ENCODE peak calls at places on chromosomes 12 and 14, in six cellular contexts. One of them, this sample, is unnamed.

GRCh38 chr14:85336817-85337216 is 193.1 kb upstream of the FLRT2 start:
- DNase-seq in K562: no peak
- DNase-seq in sigmoid colon: no peak
- DNase-seq in GM23248: peak
- DNase-seq in HepG2: no peak
- DNase-seq in upper lobe of left lung: no peak
- DNase-seq in this sample: no peak

GRCh38 chr12:5807538-5808219 is 137.4 kb downstream of the ANO2 start:
- DNase-seq in K562: no peak
- DNase-seq in sigmoid colon: no peak
- DNase-seq in HepG2: no peak
- DNase-seq in GM23248: no peak
- DNase-seq in upper lobe of left lung: no peak
- DNase-seq in this sample: no peak

GRCh38 chr14:101110729-101111619 is 207.5 kb upstream of the RTL1 start:
- DNase-seq in upper lobe of left lung: peak
- DNase-seq in GM23248: no peak
- DNase-seq in K562: no peak
- DNase-seq in HepG2: no peak
- DNase-seq in sigmoid colon: peak
- DNase-seq in this sample: no peak

GRCh38 chr12:126342866-126343265 is 1277.6 kb downstream of the AACS start:
- DNase-seq in upper lobe of left lung: no peak
- DNase-seq in sigmoid colon: no peak
- DNase-seq in HepG2: no peak
- DNase-seq in GM23248: no peak
- DNase-seq in K562: no peak
- DNase-seq in this sample: no peak

GRCh38 chr12:98660521-98660920 is 15.4 kb downstream of the APAF1 start:
- DNase-seq in K562: no peak
- DNase-seq in sigmoid colon: no peak
- DNase-seq in upper lobe of left lung: no peak
- DNase-seq in HepG2: no peak
- DNase-seq in GM23248: no peak
- DNase-seq in this sample: no peak

GRCh38 chr12:94870511-94870910 is 133.0 kb downstream of the NDUFA12 start:
- DNase-seq in K562: no peak
- DNase-seq in GM23248: no peak
- DNase-seq in sigmoid colon: no peak
- DNase-seq in HepG2: no peak
- DNase-seq in upper lobe of left lung: no peak
- DNase-seq in this sample: no peak

GRCh38 chr12:64669270-64669842 is 59.1 kb downstream of the RASSF3 start:
- DNase-seq in GM23248: no peak
- DNase-seq in upper lobe of left lung: peak
- DNase-seq in sigmoid colon: peak
- DNase-seq in HepG2: peak
- DNase-seq in K562: no peak
- DNase-seq in this sample: no peak

GRCh38 chr12:132558861-132559623 is 51.3 kb downstream of the LRCOL1 start:
- DNase-seq in K562: no peak
- DNase-seq in sigmoid colon: no peak
- DNase-seq in HepG2: no peak
- DNase-seq in GM23248: no peak
- DNase-seq in upper lobe of left lung: peak
- DNase-seq in this sample: no peak

GRCh38 chr14:96792003-96792402 is 5.2 kb upstream of the VRK1 start:
- DNase-seq in sigmoid colon: no peak
- DNase-seq in K562: no peak
- DNase-seq in upper lobe of left lung: no peak
- DNase-seq in GM23248: no peak
- DNase-seq in HepG2: no peak
- DNase-seq in this sample: no peak

GRCh38 chr14:99129211-99129696 is 142.7 kb downstream of the BCL11B start:
- DNase-seq in sigmoid colon: peak
- DNase-seq in upper lobe of left lung: no peak
- DNase-seq in K562: no peak
- DNase-seq in GM23248: no peak
- DNase-seq in HepG2: no peak
- DNase-seq in this sample: no peak

GRCh38 chr14:54672181-54672580 is 105.3 kb downstream of the SAMD4A start:
- DNase-seq in GM23248: no peak
- DNase-seq in upper lobe of left lung: no peak
- DNase-seq in HepG2: no peak
- DNase-seq in K562: no peak
- DNase-seq in sigmoid colon: no peak
- DNase-seq in this sample: peak

GRCh38 chr12:95443458-95443857 is 30.5 kb upstream of the METAP2 start:
- DNase-seq in GM23248: no peak
- DNase-seq in upper lobe of left lung: no peak
- DNase-seq in K562: no peak
- DNase-seq in sigmoid colon: no peak
- DNase-seq in HepG2: no peak
- DNase-seq in this sample: no peak

GRCh38 chr12:34399631-34400422 is 377.5 kb downstream of the ALG10 start:
- DNase-seq in GM23248: no peak
- DNase-seq in HepG2: no peak
- DNase-seq in upper lobe of left lung: peak
- DNase-seq in sigmoid colon: peak
- DNase-seq in K562: peak
- DNase-seq in this sample: no peak

GRCh38 chr12:41407240-41407799 is 219.2 kb downstream of the PDZRN4 start:
- DNase-seq in sigmoid colon: no peak
- DNase-seq in upper lobe of left lung: no peak
- DNase-seq in GM23248: no peak
- DNase-seq in K562: no peak
- DNase-seq in HepG2: no peak
- DNase-seq in this sample: no peak

GRCh38 chr14:89787525-89787924 is 167.0 kb downstream of the EFCAB11 start:
- DNase-seq in HepG2: no peak
- DNase-seq in K562: no peak
- DNase-seq in sigmoid colon: no peak
- DNase-seq in upper lobe of left lung: no peak
- DNase-seq in GM23248: peak
- DNase-seq in this sample: no peak

GRCh38 chr14:51828017-51828797 is 32.2 kb upstream of the GNG2 start:
- DNase-seq in K562: no peak
- DNase-seq in upper lobe of left lung: no peak
- DNase-seq in GM23248: peak
- DNase-seq in HepG2: no peak
- DNase-seq in sigmoid colon: no peak
- DNase-seq in this sample: no peak

GRCh38 chr12:119375619-119376018 is 41.1 kb downstream of the CCDC60 start:
- DNase-seq in upper lobe of left lung: no peak
- DNase-seq in GM23248: no peak
- DNase-seq in HepG2: no peak
- DNase-seq in K562: no peak
- DNase-seq in sigmoid colon: no peak
- DNase-seq in this sample: no peak

GRCh38 chr14:76696361-76696760 is 64.9 kb upstream of the VASH1 start:
- DNase-seq in sigmoid colon: no peak
- DNase-seq in HepG2: no peak
- DNase-seq in K562: no peak
- DNase-seq in GM23248: no peak
- DNase-seq in upper lobe of left lung: no peak
- DNase-seq in this sample: no peak

GRCh38 chr12:59322473-59322872 is 273.4 kb upstream of the SLC16A7 start:
- DNase-seq in upper lobe of left lung: no peak
- DNase-seq in HepG2: no peak
- DNase-seq in sigmoid colon: no peak
- DNase-seq in K562: no peak
- DNase-seq in GM23248: no peak
- DNase-seq in this sample: peak

GRCh38 chr12:24922109-24922508 is 26.8 kb downstream of the BCAT1 start:
- DNase-seq in upper lobe of left lung: no peak
- DNase-seq in HepG2: no peak
- DNase-seq in K562: no peak
- DNase-seq in sigmoid colon: no peak
- DNase-seq in GM23248: no peak
- DNase-seq in this sample: no peak

GRCh38 chr14:92717571-92718042 is 30.8 kb downstream of the LGMN start:
- DNase-seq in GM23248: no peak
- DNase-seq in upper lobe of left lung: no peak
- DNase-seq in K562: no peak
- DNase-seq in HepG2: no peak
- DNase-seq in sigmoid colon: peak
- DNase-seq in this sample: no peak

GRCh38 chr14:71468701-71469100 is 463.5 kb upstream of the RGS6 start:
- DNase-seq in K562: no peak
- DNase-seq in upper lobe of left lung: no peak
- DNase-seq in sigmoid colon: no peak
- DNase-seq in GM23248: no peak
- DNase-seq in HepG2: no peak
- DNase-seq in this sample: no peak

GRCh38 chr12:94603434-94604068 is 46.8 kb downstream of the TMCC3 start:
- DNase-seq in upper lobe of left lung: no peak
- DNase-seq in sigmoid colon: no peak
- DNase-seq in GM23248: peak
- DNase-seq in HepG2: peak
- DNase-seq in K562: peak
- DNase-seq in this sample: no peak

GRCh38 chr12:102407776-102408486 is 72.4 kb downstream of the IGF1 start:
- DNase-seq in HepG2: no peak
- DNase-seq in sigmoid colon: no peak
- DNase-seq in GM23248: peak
- DNase-seq in upper lobe of left lung: no peak
- DNase-seq in K562: no peak
- DNase-seq in this sample: no peak

GRCh38 chr14:74541225-74541624 is 47.7 kb downstream of the ISCA2 start:
- DNase-seq in K562: no peak
- DNase-seq in GM23248: no peak
- DNase-seq in HepG2: no peak
- DNase-seq in sigmoid colon: no peak
- DNase-seq in upper lobe of left lung: no peak
- DNase-seq in this sample: no peak

GRCh38 chr14:74539503-74539902 is 45.9 kb downstream of the ISCA2 start:
- DNase-seq in HepG2: no peak
- DNase-seq in upper lobe of left lung: no peak
- DNase-seq in K562: no peak
- DNase-seq in GM23248: no peak
- DNase-seq in sigmoid colon: no peak
- DNase-seq in this sample: no peak

GRCh38 chr14:74535756-74536325 is 42.3 kb downstream of the ISCA2 start:
- DNase-seq in HepG2: no peak
- DNase-seq in K562: no peak
- DNase-seq in upper lobe of left lung: peak
- DNase-seq in sigmoid colon: no peak
- DNase-seq in GM23248: no peak
- DNase-seq in this sample: no peak

GRCh38 chr14:74542056-74542685 is 48.6 kb downstream of the ISCA2 start:
- DNase-seq in K562: no peak
- DNase-seq in HepG2: no peak
- DNase-seq in sigmoid colon: no peak
- DNase-seq in GM23248: no peak
- DNase-seq in upper lobe of left lung: peak
- DNase-seq in this sample: no peak

GRCh38 chr14:74538411-74539391 is 45.1 kb downstream of the ISCA2 start:
- DNase-seq in HepG2: no peak
- DNase-seq in sigmoid colon: no peak
- DNase-seq in GM23248: no peak
- DNase-seq in K562: no peak
- DNase-seq in upper lobe of left lung: no peak
- DNase-seq in this sample: no peak
- H3K27ac ChIP-seq in HepG2: no peak
- H3K27ac ChIP-seq in sigmoid colon: no peak
- H3K27ac ChIP-seq in GM23248: no peak
- H3K27ac ChIP-seq in K562: no peak
- H3K27ac ChIP-seq in upper lobe of left lung: no peak
- H3K27ac ChIP-seq in this sample: no peak

GRCh38 chr14:104019029-104019428 is 66.5 kb upstream of the ASPG start:
- DNase-seq in GM23248: no peak
- DNase-seq in sigmoid colon: no peak
- DNase-seq in upper lobe of left lung: no peak
- DNase-seq in HepG2: no peak
- DNase-seq in K562: no peak
- DNase-seq in this sample: no peak
- H3K27ac ChIP-seq in GM23248: no peak
- H3K27ac ChIP-seq in sigmoid colon: no peak
- H3K27ac ChIP-seq in upper lobe of left lung: no peak
- H3K27ac ChIP-seq in HepG2: no peak
- H3K27ac ChIP-seq in K562: no peak
- H3K27ac ChIP-seq in this sample: no peak

GRCh38 chr12:2009623-2010022 is 5.4 kb upstream of the DCP1B start:
- DNase-seq in sigmoid colon: no peak
- DNase-seq in upper lobe of left lung: no peak
- DNase-seq in HepG2: peak
- DNase-seq in GM23248: no peak
- DNase-seq in K562: no peak
- DNase-seq in this sample: no peak

GRCh38 chr12:2008677-2009076 is 4.4 kb upstream of the DCP1B start:
- DNase-seq in upper lobe of left lung: no peak
- DNase-seq in HepG2: no peak
- DNase-seq in GM23248: no peak
- DNase-seq in sigmoid colon: no peak
- DNase-seq in K562: no peak
- DNase-seq in this sample: no peak

GRCh38 chr12:2004113-2004929 is at the start of gene DCP1B:
- DNase-seq in HepG2: peak
- DNase-seq in sigmoid colon: peak
- DNase-seq in upper lobe of left lung: peak
- DNase-seq in K562: peak
- DNase-seq in GM23248: peak
- DNase-seq in this sample: peak

DNA sequence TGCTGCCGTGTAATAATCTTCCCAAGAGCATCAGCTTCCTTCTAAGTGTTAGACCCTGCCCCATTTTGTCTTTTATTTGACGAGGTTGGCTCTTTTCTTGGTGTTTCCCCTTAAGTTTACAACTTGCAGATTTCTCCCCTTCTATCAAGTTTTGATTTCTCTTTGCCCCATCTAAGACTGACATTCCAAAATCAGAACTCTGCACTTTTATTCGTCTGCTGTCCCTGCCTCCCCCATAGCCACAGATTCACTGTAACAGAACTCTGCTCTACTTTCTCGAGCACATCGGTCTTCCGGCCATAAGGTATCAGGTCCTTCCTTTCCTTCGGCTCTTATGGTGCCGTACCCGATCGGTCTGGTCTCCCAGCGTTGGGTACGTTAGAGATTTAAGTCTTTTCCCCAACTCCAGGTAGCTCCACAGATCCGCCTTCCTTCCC is 563 bp downstream of the DCP1B start:
- DNase-seq in K562: no peak
- DNase-seq in sigmoid colon: no peak
- DNase-seq in upper lobe of left lung: no peak
- DNase-seq in HepG2: no peak
- DNase-seq in GM23248: peak
- DNase-seq in this sample: no peak
- H3K27ac ChIP-seq in K562: peak
- H3K27ac ChIP-seq in sigmoid colon: peak
- H3K27ac ChIP-seq in upper lobe of left lung: peak
- H3K27ac ChIP-seq in HepG2: peak
- H3K27ac ChIP-seq in GM23248: peak
- H3K27ac ChIP-seq in this sample: peak

DNA sequence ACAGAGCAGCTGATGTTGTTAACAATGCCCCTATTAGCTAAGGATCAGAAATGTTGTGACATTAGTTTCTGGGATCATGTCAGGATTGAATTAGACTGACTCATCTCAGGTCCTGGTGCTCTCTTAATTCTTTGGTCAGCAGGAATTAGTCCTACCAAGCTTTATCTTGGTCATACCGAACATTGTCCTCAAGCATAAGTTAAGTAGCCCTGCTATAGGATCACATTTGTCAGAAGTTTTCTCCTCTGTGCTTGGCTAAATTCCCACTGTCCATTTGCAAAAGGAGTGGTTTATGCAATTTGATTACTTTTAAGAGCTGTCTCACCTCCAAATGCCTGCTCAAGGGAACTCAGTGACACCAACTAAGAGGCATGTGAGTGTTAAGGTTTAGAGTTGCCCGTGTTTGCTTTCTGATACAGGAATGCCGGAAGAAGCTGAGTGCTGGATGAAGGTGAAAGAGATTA is 48.4 kb upstream of the IFNG-AS1 start:
- DNase-seq in sigmoid colon: no peak
- DNase-seq in HepG2: peak
- DNase-seq in K562: no peak
- DNase-seq in upper lobe of left lung: no peak
- DNase-seq in GM23248: peak
- DNase-seq in this sample: no peak
- H3K27ac ChIP-seq in sigmoid colon: no peak
- H3K27ac ChIP-seq in HepG2: no peak
- H3K27ac ChIP-seq in K562: no peak
- H3K27ac ChIP-seq in upper lobe of left lung: no peak
- H3K27ac ChIP-seq in GM23248: peak
- H3K27ac ChIP-seq in this sample: no peak

This sample was measured in caudate nucleus.